ENCODE peak calls at places on chromosomes 7 and 10, in six cellular contexts. One of them, this sample, is unnamed.

GRCh38 chr10:33087142-33087541 is 129.1 kb upstream of the ITGB1 start:
- DNase-seq in GM12878: no peak
- DNase-seq in WTC11: no peak
- DNase-seq in H1: no peak
- DNase-seq in K562: no peak
- DNase-seq in GM23338: no peak
- DNase-seq in this sample: no peak

GRCh38 chr10:76080406-76080805 is 649.0 kb downstream of the LRMDA start:
- DNase-seq in K562: no peak
- DNase-seq in H1: no peak
- DNase-seq in WTC11: no peak
- DNase-seq in GM23338: no peak
- DNase-seq in GM12878: no peak
- DNase-seq in this sample: no peak

GRCh38 chr10:8023851-8024250 is 30.6 kb upstream of the GATA3 start:
- DNase-seq in GM23338: no peak
- DNase-seq in H1: no peak
- DNase-seq in K562: no peak
- DNase-seq in WTC11: no peak
- DNase-seq in GM12878: no peak
- DNase-seq in this sample: no peak

GRCh38 chr7:124076844-124077243 is 44.0 kb upstream of the TMEM229A start:
- DNase-seq in GM12878: no peak
- DNase-seq in GM23338: no peak
- DNase-seq in H1: no peak
- DNase-seq in K562: no peak
- DNase-seq in WTC11: no peak
- DNase-seq in this sample: no peak

GRCh38 chr10:31353574-31353973 is 34.6 kb downstream of the ZEB1 start:
- DNase-seq in GM12878: peak
- DNase-seq in K562: peak
- DNase-seq in GM23338: peak
- DNase-seq in H1: no peak
- DNase-seq in WTC11: no peak
- DNase-seq in this sample: peak

GRCh38 chr10:77628906-77629730 is 8.5 kb downstream of the KCNMA1 start:
- DNase-seq in GM12878: no peak
- DNase-seq in H1: no peak
- DNase-seq in K562: no peak
- DNase-seq in GM23338: peak
- DNase-seq in WTC11: no peak
- DNase-seq in this sample: no peak

GRCh38 chr7:133702903-133703302 is 424.2 kb upstream of the LRGUK start:
- DNase-seq in GM12878: no peak
- DNase-seq in WTC11: no peak
- DNase-seq in GM23338: no peak
- DNase-seq in K562: no peak
- DNase-seq in H1: no peak
- DNase-seq in this sample: no peak

GRCh38 chr10:63496561-63496960 is 24.6 kb upstream of the REEP3 start:
- DNase-seq in GM23338: no peak
- DNase-seq in H1: no peak
- DNase-seq in WTC11: no peak
- DNase-seq in K562: no peak
- DNase-seq in GM12878: no peak
- DNase-seq in this sample: no peak

GRCh38 chr10:18140957-18141888 is 999 bp downstream of the CACNB2 start:
- DNase-seq in GM12878: no peak
- DNase-seq in H1: peak
- DNase-seq in K562: no peak
- DNase-seq in WTC11: peak
- DNase-seq in GM23338: peak
- DNase-seq in this sample: no peak

GRCh38 chr10:79444243-79445119 is 943 bp downstream of the ZCCHC24 start:
- DNase-seq in H1: peak
- DNase-seq in GM23338: peak
- DNase-seq in K562: peak
- DNase-seq in WTC11: peak
- DNase-seq in GM12878: no peak
- DNase-seq in this sample: no peak

GRCh38 chr10:79446451-79447020 is 1.1 kb upstream of the ZCCHC24 start:
- DNase-seq in K562: peak
- DNase-seq in GM12878: no peak
- DNase-seq in WTC11: peak
- DNase-seq in GM23338: peak
- DNase-seq in H1: peak
- DNase-seq in this sample: no peak

GRCh38 chr10:79445708-79446450 is 455 bp upstream of the ZCCHC24 start:
- DNase-seq in GM23338: peak
- DNase-seq in H1: peak
- DNase-seq in K562: peak
- DNase-seq in GM12878: peak
- DNase-seq in WTC11: peak
- DNase-seq in this sample: peak

GRCh38 chr10:79443338-79444242 is 1.8 kb downstream of the ZCCHC24 start:
- DNase-seq in GM23338: no peak
- DNase-seq in WTC11: no peak
- DNase-seq in GM12878: no peak
- DNase-seq in K562: no peak
- DNase-seq in H1: no peak
- DNase-seq in this sample: no peak

DNA sequence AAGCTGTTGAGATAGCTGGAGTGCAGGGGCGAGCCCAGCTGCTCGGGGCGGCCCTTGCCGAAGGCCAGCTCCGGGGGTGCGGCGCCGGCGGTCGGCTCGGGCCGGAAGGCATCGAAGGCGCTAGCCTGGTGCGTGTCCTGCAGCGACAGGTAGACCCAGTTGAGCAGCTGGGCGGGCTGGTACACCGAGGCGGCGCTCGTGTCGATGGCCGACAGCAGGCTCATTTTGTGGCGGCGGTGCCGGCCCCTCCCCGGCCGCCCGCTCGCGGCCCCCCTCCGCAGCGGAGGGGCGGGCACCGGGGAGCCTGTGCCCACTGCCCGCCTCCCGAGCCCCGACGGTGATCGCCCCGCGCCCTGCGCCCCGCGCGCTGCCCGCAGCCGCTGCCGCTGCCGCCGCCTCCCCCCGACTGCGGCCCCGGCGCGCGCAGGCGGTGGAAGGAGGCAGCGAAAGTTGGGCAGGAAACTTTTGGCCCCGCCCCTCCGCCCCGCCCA is at the start of gene ZCCHC24:
- DNase-seq in H1: no peak
- DNase-seq in GM12878: no peak
- DNase-seq in K562: peak
- DNase-seq in WTC11: peak
- DNase-seq in GM23338: peak
- DNase-seq in this sample: no peak
- TF ChIP-seq CREB1 in H1: peak
- TF ChIP-seq CREB1 in GM12878: no peak
- TF ChIP-seq CREB1 in K562: no peak
- TF ChIP-seq CREB1 in WTC11: no peak
- TF ChIP-seq CREB1 in GM23338: no peak
- TF ChIP-seq CREB1 in this sample: no peak

GRCh38 chr10:97428572-97428981 is 2.6 kb downstream of the PGAM1 start:
- DNase-seq in GM12878: no peak
- DNase-seq in H1: no peak
- DNase-seq in GM23338: peak
- DNase-seq in K562: peak
- DNase-seq in WTC11: no peak
- DNase-seq in this sample: no peak

GRCh38 chr10:97434055-97434454 is 8.1 kb downstream of the PGAM1 start:
- DNase-seq in GM23338: no peak
- DNase-seq in GM12878: no peak
- DNase-seq in WTC11: no peak
- DNase-seq in H1: no peak
- DNase-seq in K562: no peak
- DNase-seq in this sample: no peak

GRCh38 chr10:97435211-97435610 is 9.2 kb downstream of the PGAM1 start:
- DNase-seq in H1: no peak
- DNase-seq in GM12878: no peak
- DNase-seq in WTC11: no peak
- DNase-seq in K562: no peak
- DNase-seq in GM23338: no peak
- DNase-seq in this sample: no peak

GRCh38 chr10:97434557-97434956 is 8.6 kb downstream of the PGAM1 start:
- DNase-seq in WTC11: no peak
- DNase-seq in GM12878: no peak
- DNase-seq in K562: no peak
- DNase-seq in GM23338: no peak
- DNase-seq in H1: no peak
- DNase-seq in this sample: no peak

DNA sequence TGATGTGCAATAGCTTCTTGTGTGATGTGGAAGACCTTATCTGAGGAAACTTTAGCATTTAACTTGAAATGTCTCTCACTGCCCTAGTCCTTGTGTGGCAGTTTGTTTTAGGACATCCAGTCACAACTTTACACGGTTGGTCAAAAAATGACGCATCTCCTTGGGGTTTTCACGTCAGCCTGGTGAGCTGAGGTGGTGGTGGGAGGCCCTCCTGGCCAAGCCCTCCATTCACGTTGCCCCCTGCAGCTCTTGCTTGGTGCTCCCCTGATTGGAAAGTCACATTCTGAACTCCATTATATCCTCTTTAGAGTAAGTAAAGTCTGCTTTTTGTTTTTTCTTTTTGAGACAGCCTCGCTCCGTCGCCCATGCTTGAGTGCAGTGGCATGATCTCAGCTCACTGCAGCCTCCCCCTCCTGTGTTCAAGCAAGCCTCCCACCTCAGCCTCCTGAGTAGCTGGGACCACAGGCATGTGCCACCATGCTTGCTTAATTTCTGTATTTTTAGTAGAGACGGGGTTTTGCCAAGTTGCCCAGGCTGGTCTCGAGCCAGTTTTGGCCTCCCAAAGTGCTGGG is 7.5 kb downstream of the PGAM1 start:
- DNase-seq in WTC11: no peak
- DNase-seq in H1: no peak
- DNase-seq in GM12878: no peak
- DNase-seq in K562: no peak
- DNase-seq in GM23338: no peak
- DNase-seq in this sample: no peak
- TF ChIP-seq CREB1 in WTC11: no peak
- TF ChIP-seq CREB1 in H1: no peak
- TF ChIP-seq CREB1 in GM12878: peak
- TF ChIP-seq CREB1 in K562: no peak
- TF ChIP-seq CREB1 in GM23338: no peak
- TF ChIP-seq CREB1 in this sample: no peak

DNA sequence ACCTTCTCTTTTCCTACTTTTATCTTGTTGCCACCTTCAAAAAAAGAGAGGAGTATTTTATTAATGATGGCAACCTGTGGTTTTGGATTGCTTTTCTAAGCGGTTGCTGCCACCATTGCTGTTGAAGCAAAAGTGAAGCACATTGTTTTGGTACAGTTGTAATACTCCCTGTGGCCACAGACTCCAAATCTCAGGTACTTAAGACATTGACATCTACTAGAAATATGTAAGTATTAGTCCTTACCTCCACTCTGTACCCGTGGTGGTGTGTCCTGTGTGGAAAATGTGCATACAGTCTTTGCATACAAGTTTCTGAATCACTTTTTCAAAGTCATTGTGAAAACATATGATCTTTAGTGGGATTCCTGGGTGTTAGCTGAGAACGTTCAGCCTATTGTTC is 85.7 kb downstream of the ANLN start:
- DNase-seq in H1: no peak
- DNase-seq in GM12878: no peak
- DNase-seq in GM23338: peak
- DNase-seq in WTC11: no peak
- DNase-seq in K562: no peak
- DNase-seq in this sample: no peak
- TF ChIP-seq CREB1 in H1: no peak
- TF ChIP-seq CREB1 in GM12878: no peak
- TF ChIP-seq CREB1 in GM23338: no peak
- TF ChIP-seq CREB1 in WTC11: no peak
- TF ChIP-seq CREB1 in K562: no peak
- TF ChIP-seq CREB1 in this sample: no peak

DNA sequence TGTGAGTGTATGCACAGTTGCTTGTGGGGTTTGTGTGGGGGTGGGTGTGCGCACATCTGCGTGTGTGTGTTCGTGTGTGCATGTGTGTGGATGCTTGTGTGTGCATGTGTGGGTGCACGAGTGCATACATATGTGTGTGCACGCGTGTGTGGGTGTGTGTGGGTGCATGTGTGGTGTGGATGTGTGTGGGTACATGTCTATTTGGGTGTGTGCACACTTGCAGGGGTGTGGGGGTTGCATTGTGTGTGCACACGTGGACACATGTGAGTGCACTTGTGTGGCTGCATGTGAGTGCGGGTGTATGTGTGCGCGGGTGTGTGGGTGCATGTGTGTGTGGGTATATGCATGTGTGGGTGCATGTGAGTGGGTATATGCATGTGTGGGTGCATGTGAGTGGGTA is 73.7 kb downstream of the NKX6-2 start:
- DNase-seq in H1: no peak
- DNase-seq in K562: no peak
- DNase-seq in WTC11: no peak
- DNase-seq in GM23338: no peak
- DNase-seq in GM12878: no peak
- DNase-seq in this sample: no peak
- TF ChIP-seq CREB1 in H1: no peak
- TF ChIP-seq CREB1 in K562: no peak
- TF ChIP-seq CREB1 in WTC11: no peak
- TF ChIP-seq CREB1 in GM23338: no peak
- TF ChIP-seq CREB1 in GM12878: no peak
- TF ChIP-seq CREB1 in this sample: no peak

This sample was measured in HepG2.